ENCODE peak calls at places on chromosome 14, in ten cellular contexts. V, A, M, L, R, D, W, Y, F and S are unnamed samples.

GRCh38 chr14:99612737-99613330 is 8.8 kb upstream of the CCDC85C start:
- DNase-seq in V (no peak), A (no peak), M (no peak), L (no peak), R (peak), D (no peak), W (peak), Y (no peak), F (no peak), S (no peak)

GRCh38 chr14:21852061-21852664 is 178.5 kb upstream of the OR4E1 start:
- DNase-seq in V (no peak), A (no peak), M (peak), L (peak), R (no peak), D (peak), W (peak), Y (peak), F (no peak), S (no peak)

GRCh38 chr14:57831981-57832380 is 33.9 kb downstream of the SLC35F4 start:
- DNase-seq in V (no peak), A (peak), M (no peak), L (no peak), R (no peak), D (no peak), W (no peak), Y (no peak), F (no peak), S (no peak)

GRCh38 chr14:101843665-101844064 is 82.2 kb downstream of the PPP2R5C start:
- DNase-seq in V (no peak), A (no peak), M (no peak), L (peak), R (no peak), D (no peak), W (no peak), Y (no peak), F (no peak), S (no peak)

GRCh38 chr14:100885196-100886030 is 18.1 kb downstream of the RTL1 start:
- DNase-seq in V (no peak), A (no peak), M (peak), L (no peak), R (no peak), D (no peak), W (no peak), Y (peak), F (no peak), S (no peak)

GRCh38 chr14:96486705-96487104 is 15.5 kb upstream of the PAPOLA start:
- DNase-seq in V (no peak), A (no peak), M (no peak), L (no peak), R (no peak), D (no peak), W (no peak), Y (no peak), F (no peak), S (no peak)

GRCh38 chr14:72517736-72518135 is 376.2 kb downstream of the DPF3 start:
- DNase-seq in V (no peak), A (no peak), M (no peak), L (no peak), R (no peak), D (no peak), W (peak), Y (no peak), F (no peak), S (no peak)

GRCh38 chr14:73460691-73461127 is 2.4 kb upstream of the NUMB start:
- DNase-seq in V (no peak), A (no peak), M (no peak), L (no peak), R (peak), D (no peak), W (peak), Y (no peak), F (no peak), S (no peak)

GRCh38 chr14:35159742-35160409 is 37.5 kb downstream of the PRORP start:
- DNase-seq in V (peak), A (peak), M (no peak), L (no peak), R (peak), D (no peak), W (peak), Y (no peak), F (no peak), S (no peak)

GRCh38 chr14:101593411-101594181 is 32.3 kb downstream of the DIO3 start:
- DNase-seq in V (no peak), A (no peak), M (no peak), L (no peak), R (no peak), D (no peak), W (no peak), Y (no peak), F (no peak), S (no peak)

GRCh38 chr14:38080696-38081095 is 127.0 kb upstream of the SSTR1 start:
- DNase-seq in V (no peak), A (no peak), M (no peak), L (no peak), R (no peak), D (no peak), W (no peak), Y (no peak), F (no peak), S (no peak)

GRCh38 chr14:51370758-51371386 is 130.8 kb downstream of the TMX1 start:
- DNase-seq in V (no peak), A (no peak), M (no peak), L (no peak), R (no peak), D (no peak), W (no peak), Y (no peak), F (no peak), S (no peak)

GRCh38 chr14:77183896-77184295 is 2.3 kb downstream of the TMEM63C start:
- DNase-seq in V (no peak), A (no peak), M (no peak), L (no peak), R (no peak), D (no peak), W (no peak), Y (no peak), F (no peak), S (no peak)

GRCh38 chr14:77181124-77181602 is 435 bp upstream of the TMEM63C start:
- DNase-seq in V (no peak), A (no peak), M (no peak), L (no peak), R (no peak), D (no peak), W (no peak), Y (no peak), F (no peak), S (no peak)

GRCh38 chr14:77184396-77185092 is 2.9 kb downstream of the TMEM63C start:
- DNase-seq in V (no peak), A (no peak), M (no peak), L (no peak), R (no peak), D (no peak), W (no peak), Y (no peak), F (peak), S (no peak)

GRCh38 chr14:77185093-77185465 is 3.5 kb downstream of the TMEM63C start:
- DNase-seq in V (no peak), A (no peak), M (no peak), L (no peak), R (no peak), D (no peak), W (no peak), Y (no peak), F (no peak), S (no peak)

GRCh38 chr14:77181603-77182437 is at the start of gene TMEM63C:
- DNase-seq in V (no peak), A (no peak), M (peak), L (peak), R (peak), D (peak), W (no peak), Y (no peak), F (peak), S (peak)
- TF ChIP-seq CTCF in V (no peak), A (no peak), M (no peak), L (no peak), R (no peak), D (no peak), W (no peak), Y (no peak), F (no peak), S (no peak)

GRCh38 chr14:44339256-44339655 is 167.8 kb downstream of the FSCB start:
- DNase-seq in V (no peak), A (no peak), M (no peak), L (no peak), R (peak), D (no peak), W (peak), Y (no peak), F (no peak), S (no peak)

DNA sequence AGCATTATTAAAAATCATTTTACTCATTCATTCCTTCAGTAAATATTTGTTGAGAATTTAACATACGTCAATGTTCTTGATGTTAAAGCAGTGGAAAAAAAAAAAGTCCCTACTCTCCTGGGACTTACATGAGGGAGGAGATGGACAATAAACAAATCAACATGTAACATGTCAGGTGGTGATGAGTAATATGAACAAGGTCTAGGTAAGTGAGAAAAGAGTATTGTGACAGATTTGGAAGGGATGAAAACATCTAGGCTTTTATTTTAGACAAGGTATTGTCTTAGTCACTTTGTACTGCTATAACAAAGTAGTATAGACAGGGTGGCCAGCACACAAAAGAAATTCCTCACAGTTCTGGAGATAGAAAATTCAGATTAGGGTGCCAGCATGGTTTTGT is 167.2 kb downstream of the FSCB start:
- DNase-seq in V (no peak), A (no peak), M (no peak), L (no peak), R (no peak), D (no peak), W (no peak), Y (no peak), F (no peak), S (no peak)
- TF ChIP-seq CTCF in V (no peak), A (no peak), M (no peak), L (no peak), R (no peak), D (no peak), W (no peak), Y (no peak), F (no peak), S (no peak)

GRCh38 chr14:68508581-68508980 is 284.3 kb downstream of the ZFP36L1 start:
- DNase-seq in V (no peak), A (no peak), M (no peak), L (no peak), R (no peak), D (no peak), W (no peak), Y (no peak), F (no peak), S (no peak)
- TF ChIP-seq CTCF in V (no peak), A (no peak), M (no peak), L (no peak), R (no peak), D (no peak), W (no peak), Y (no peak), F (no peak), S (no peak)

GRCh38 chr14:52609445-52610044 is 56.9 kb downstream of the GPR137C start:
- DNase-seq in V (no peak), A (no peak), M (no peak), L (no peak), R (no peak), D (no peak), W (no peak), Y (no peak), F (no peak), S (no peak)
- TF ChIP-seq CTCF in V (no peak), A (no peak), M (no peak), L (no peak), R (no peak), D (no peak), W (no peak), Y (no peak), F (no peak), S (no peak)

GRCh38 chr14:74516451-74517155 is 23.0 kb downstream of the ISCA2 start:
- DNase-seq in V (no peak), A (no peak), M (no peak), L (no peak), R (no peak), D (no peak), W (peak), Y (peak), F (peak), S (no peak)
- TF ChIP-seq CTCF in V (no peak), A (no peak), M (no peak), L (no peak), R (no peak), D (no peak), W (no peak), Y (no peak), F (no peak), S (no peak)

GRCh38 chr14:25411933-25412757 is 362.2 kb upstream of the STXBP6 start:
- DNase-seq in V (no peak), A (no peak), M (peak), L (no peak), R (no peak), D (no peak), W (peak), Y (no peak), F (no peak), S (no peak)
- TF ChIP-seq CTCF in V (no peak), A (no peak), M (peak), L (no peak), R (peak), D (no peak), W (peak), Y (no peak), F (no peak), S (peak)

DNA sequence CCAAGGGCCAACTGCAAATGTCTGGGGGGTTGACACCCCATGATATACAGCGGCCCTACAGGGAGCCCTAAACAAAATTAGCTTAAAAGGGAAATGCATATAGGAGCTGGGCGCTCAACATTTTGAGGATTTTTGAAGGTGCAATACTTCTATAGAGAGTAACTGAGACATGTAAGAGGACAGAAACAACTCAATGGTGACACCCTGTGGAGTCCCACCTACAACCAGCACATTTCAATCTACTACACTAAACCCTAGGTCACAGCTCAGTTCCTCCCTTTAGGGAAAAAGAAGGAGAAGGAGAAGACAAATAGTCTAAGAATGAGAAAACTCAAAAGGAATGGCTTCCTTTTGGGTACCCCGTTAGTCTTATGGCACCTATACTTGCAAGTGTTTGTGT is 1010.5 kb upstream of the NOVA1 start:
- DNase-seq in V (no peak), A (no peak), M (no peak), L (no peak), R (no peak), D (no peak), W (no peak), Y (no peak), F (no peak), S (no peak)
- TF ChIP-seq CTCF in V (no peak), A (no peak), M (no peak), L (no peak), R (no peak), D (no peak), W (no peak), Y (no peak), F (no peak), S (no peak)

DNA sequence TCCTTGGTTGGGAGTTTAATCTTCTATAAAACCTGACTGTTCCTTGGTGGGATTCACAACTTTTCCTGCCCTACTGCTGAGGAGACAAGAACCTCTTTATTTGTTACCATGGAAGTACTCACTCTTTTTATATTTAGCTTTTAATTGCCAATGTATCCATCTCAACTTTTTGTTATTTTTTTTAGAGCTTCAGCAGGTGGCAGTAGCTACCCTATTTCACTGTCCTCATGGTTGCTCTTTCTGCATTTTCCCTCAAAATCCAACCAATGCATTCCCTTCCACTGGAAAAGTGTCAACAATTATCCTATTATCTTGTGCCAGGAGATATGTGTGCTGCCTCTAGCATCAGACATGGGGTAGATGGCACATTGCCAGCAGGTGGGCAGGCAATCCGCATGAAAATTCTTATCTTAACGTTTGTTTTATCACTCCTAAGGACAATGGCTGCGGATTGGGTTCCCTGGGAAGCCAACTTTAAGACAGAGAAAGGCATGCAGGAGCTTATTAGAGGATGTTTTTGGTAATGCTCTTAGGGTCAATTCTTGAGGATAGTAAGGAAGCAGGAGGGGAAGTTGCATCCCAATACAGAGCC is 406.4 kb downstream of the SNAPC1 start:
- DNase-seq in V (no peak), A (no peak), M (no peak), L (no peak), R (no peak), D (no peak), W (no peak), Y (no peak), F (no peak), S (no peak)
- TF ChIP-seq CTCF in V (peak), A (no peak), M (no peak), L (no peak), R (no peak), D (no peak), W (peak), Y (no peak), F (no peak), S (peak)